ENCODE peak calls at places on chromosomes 3 and 15, in five cellular contexts. G is body of pancreas, E is transverse colon, F is upper lobe of left lung, C is cardiac muscle cell. L is an unnamed sample. For H3K4me1 and H3K9me3, the result is how much of the 10 kb centered on the place peaks cover.

GRCh38 chr15:72604794-72605193 is 49.7 kb upstream of the GOLGA6B start:
- DNase-seq in G (no peak), F (no peak), E (no peak), C (no peak), L (no peak)

GRCh38 chr15:80242132-80242769 is 9.8 kb downstream of the CTXND1 start:
- DNase-seq in C (peak), E (peak), G (no peak), F (no peak), L (peak)

GRCh38 chr3:72388117-72388516 is 460.1 kb downstream of the SHQ1 start:
- DNase-seq in C (no peak), F (no peak), G (no peak), E (no peak), L (peak)

GRCh38 chr3:32366638-32367368 is 24.9 kb upstream of the CMTM7 start:
- DNase-seq in G (no peak), E (no peak), F (no peak), C (no peak), L (no peak)

GRCh38 chr3:108477511-108478147 is 32.8 kb downstream of the MYH15 start:
- DNase-seq in E (peak), C (peak), G (peak), F (peak), L (peak)

GRCh38 chr3:114455432-114455831 is 161.6 kb downstream of the TIGIT start:
- DNase-seq in F (no peak), G (no peak), C (no peak), E (no peak), L (no peak)

GRCh38 chr3:141605883-141606282 is 119.1 kb downstream of the RASA2 start:
- DNase-seq in F (no peak), E (no peak), C (no peak), G (no peak), L (no peak)

GRCh38 chr3:113166719-113167492 is 44.5 kb upstream of the BOC start:
- DNase-seq in E (peak), C (peak), F (no peak), G (no peak), L (peak)

GRCh38 chr15:69104050-69104750 is 56.2 kb upstream of the GLCE start:
- DNase-seq in F (no peak), C (no peak), E (no peak), G (no peak), L (no peak)

GRCh38 chr15:81362790-81363189 is 11.2 kb downstream of the TMC3 start:
- DNase-seq in F (no peak), C (no peak), G (no peak), E (no peak), L (peak)

GRCh38 chr3:186640473-186640818 is 247 bp downstream of the FETUB start:
- DNase-seq in E (no peak), F (no peak), G (no peak), C (no peak), L (peak)

GRCh38 chr3:7309707-7310106 is 448.8 kb downstream of the GRM7 start:
- DNase-seq in F (no peak), C (peak), G (peak), E (peak), L (peak)

GRCh38 chr3:191066669-191067068 is 132.4 kb upstream of the OSTN start:
- DNase-seq in G (no peak), F (no peak), E (no peak), C (peak), L (no peak)

GRCh38 chr3:112303811-112304325 is 9.9 kb upstream of the SLC9C1 start:
- DNase-seq in C (peak), F (no peak), G (no peak), E (no peak), L (peak)

GRCh38 chr3:28835249-28835648 is 445.6 kb upstream of the RBMS3 start:
- DNase-seq in C (no peak), G (no peak), E (no peak), F (no peak), L (no peak)

GRCh38 chr3:73787620-73788019 is 162.9 kb upstream of the PDZRN3 start:
- DNase-seq in F (no peak), E (no peak), G (no peak), C (no peak), L (no peak)

GRCh38 chr3:49081429-49081828 is 12.4 kb downstream of the QRICH1 start:
- DNase-seq in E (no peak), C (no peak), G (no peak), F (no peak), L (no peak)

GRCh38 chr3:197487911-197488391 is 67.8 kb downstream of the BDH1 start:
- DNase-seq in F (no peak), C (peak), E (no peak), G (no peak), L (peak)

GRCh38 chr3:15983232-15983631 is 185.5 kb upstream of the ANKRD28 start:
- DNase-seq in F (no peak), G (no peak), C (peak), E (no peak), L (no peak)

GRCh38 chr15:75449585-75450306 is 1.7 kb downstream of the SIN3A start:
- DNase-seq in F (no peak), C (no peak), E (no peak), G (peak), L (no peak)

GRCh38 chr15:75452364-75452967 is 976 bp upstream of the SIN3A start:
- DNase-seq in E (peak), G (peak), C (peak), F (peak), L (peak)

GRCh38 chr15:75450307-75451201 is 936 bp downstream of the SIN3A start:
- DNase-seq in G (peak), F (peak), C (peak), E (peak), L (peak)

GRCh38 chr15:75451674-75452363 is at the start of gene SIN3A:
- DNase-seq in C (peak), E (peak), F (peak), G (peak), L (peak)

GRCh38 chr15:75451202-75451673 is 252 bp downstream of the SIN3A start:
- DNase-seq in G (no peak), E (no peak), C (no peak), F (no peak), L (no peak)
- H3K4me1 ChIP-seq in G (under half), E (under half), C (under half), F (under half), L (under half)

DNA sequence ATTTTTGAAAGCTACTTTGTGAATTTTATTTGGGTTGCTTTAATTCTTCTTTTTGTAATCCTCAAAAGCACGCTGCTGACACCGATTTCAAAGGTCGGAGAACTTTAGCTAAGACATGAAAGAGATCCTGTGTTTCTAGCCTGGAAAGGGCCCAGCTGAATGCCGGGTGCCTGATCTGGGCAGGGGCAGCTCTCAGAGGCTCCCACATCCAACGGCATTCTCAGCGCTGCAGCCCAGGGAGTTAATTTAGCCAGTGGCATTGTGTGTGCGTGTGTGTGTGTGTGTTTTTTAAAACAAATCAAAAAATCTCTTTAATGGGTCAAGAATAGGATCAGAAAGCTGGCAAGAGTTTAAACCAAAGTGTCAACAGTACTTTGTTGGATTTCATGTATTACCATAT is 6.5 kb downstream of the RBP1 start:
- DNase-seq in G (no peak), E (no peak), C (peak), F (no peak), L (no peak)
- H3K27ac ChIP-seq in G (peak), E (peak), C (peak), F (no peak), L (no peak)

GRCh38 chr15:100123611-100124010 is 218.2 kb downstream of the ADAMTS17 start:
- DNase-seq in F (no peak), G (no peak), C (no peak), E (no peak), L (no peak)

GRCh38 chr15:100121285-100121684 is 220.5 kb downstream of the ADAMTS17 start:
- DNase-seq in G (no peak), F (no peak), C (no peak), E (no peak), L (no peak)

GRCh38 chr15:100118546-100118945 is 223.2 kb downstream of the ADAMTS17 start:
- DNase-seq in G (no peak), E (no peak), C (no peak), F (no peak), L (no peak)

GRCh38 chr15:100116416-100117190 is 225.2 kb downstream of the ADAMTS17 start:
- DNase-seq in G (no peak), E (no peak), F (no peak), C (peak), L (peak)

DNA sequence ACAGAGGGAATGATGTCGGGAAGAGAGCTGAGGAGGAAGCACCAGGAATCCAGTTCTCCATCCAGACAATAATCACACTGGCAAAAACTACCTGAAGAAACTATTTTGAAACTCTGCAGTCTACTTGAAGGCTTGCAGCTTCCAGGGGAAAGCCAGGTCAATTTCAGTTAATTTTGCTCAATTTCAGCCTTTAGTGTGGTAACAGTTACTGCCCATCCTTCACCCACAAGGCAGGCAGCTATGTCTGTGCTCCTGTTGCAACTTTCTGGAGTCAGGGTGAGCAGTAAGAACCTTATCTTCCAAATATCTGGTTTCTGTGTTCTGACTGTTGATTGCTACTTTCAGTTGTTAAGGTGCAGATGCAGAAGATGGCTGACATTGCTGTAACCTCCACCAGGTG is 221.7 kb downstream of the ADAMTS17 start:
- DNase-seq in E (no peak), C (no peak), G (no peak), F (no peak), L (no peak)
- H3K9me3 ChIP-seq in E (under half), C (under half), G (under half), F (under half), L (under half)

GRCh38 chr3:194084284-194084683 is 51.7 kb upstream of the HES1 start:
- DNase-seq in F (no peak), G (no peak), E (no peak), C (no peak), L (no peak)
- H3K4me1 ChIP-seq in F (under half), G (under half), E (under half), C (under half), L (under half)

DNA sequence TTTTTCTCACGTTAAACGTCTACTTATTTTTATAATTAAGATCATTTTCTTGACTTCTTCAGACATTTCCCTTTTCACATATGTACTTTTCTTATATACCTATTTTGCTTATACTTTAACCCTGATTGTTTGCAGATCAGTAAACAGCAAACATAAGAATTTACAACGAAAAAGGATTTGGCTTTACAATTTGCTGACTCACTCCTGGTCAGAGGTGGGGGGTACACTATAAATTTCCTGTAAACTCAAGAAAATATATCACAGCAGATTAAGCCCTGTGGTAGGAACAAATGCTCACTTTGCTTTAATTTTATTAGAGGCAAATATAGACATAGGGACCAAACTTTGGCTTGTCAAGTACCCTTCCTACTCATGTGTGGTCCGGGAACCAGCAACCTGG is 185.0 kb downstream of the PLCL2 start:
- DNase-seq in G (no peak), F (no peak), E (no peak), C (no peak), L (no peak)
- H3K27ac ChIP-seq in G (no peak), F (no peak), E (no peak), C (no peak), L (peak)

GRCh38 chr3:37871858-37872257 is 10.2 kb downstream of the CTDSPL start:
- DNase-seq in C (no peak), F (no peak), E (no peak), G (no peak), L (no peak)
- H3K9me3 ChIP-seq in C (under half), F (under half), E (under half), G (under half), L (under half)

GRCh38 chr3:126528800-126529541 is 5.0 kb downstream of the CHST13 start:
- DNase-seq in E (no peak), G (peak), F (no peak), C (peak), L (no peak)
- H3K4me1 ChIP-seq in E (under half), G (under half), F (under half), C (under half), L (under half)

GRCh38 chr3:159853506-159853864 is 135.2 kb upstream of the IL12A start:
- DNase-seq in F (no peak), E (no peak), G (no peak), C (no peak), L (no peak)

GRCh38 chr3:159852821-159853505 is 135.7 kb upstream of the IL12A start:
- DNase-seq in F (peak), E (no peak), C (peak), G (peak), L (peak)

GRCh38 chr3:159855599-159856495 is 132.8 kb upstream of the IL12A start:
- DNase-seq in C (no peak), G (no peak), E (no peak), F (no peak), L (no peak)

GRCh38 chr3:159856496-159857098 is 132.0 kb upstream of the IL12A start:
- DNase-seq in F (no peak), E (no peak), G (no peak), C (no peak), L (no peak)

DNA sequence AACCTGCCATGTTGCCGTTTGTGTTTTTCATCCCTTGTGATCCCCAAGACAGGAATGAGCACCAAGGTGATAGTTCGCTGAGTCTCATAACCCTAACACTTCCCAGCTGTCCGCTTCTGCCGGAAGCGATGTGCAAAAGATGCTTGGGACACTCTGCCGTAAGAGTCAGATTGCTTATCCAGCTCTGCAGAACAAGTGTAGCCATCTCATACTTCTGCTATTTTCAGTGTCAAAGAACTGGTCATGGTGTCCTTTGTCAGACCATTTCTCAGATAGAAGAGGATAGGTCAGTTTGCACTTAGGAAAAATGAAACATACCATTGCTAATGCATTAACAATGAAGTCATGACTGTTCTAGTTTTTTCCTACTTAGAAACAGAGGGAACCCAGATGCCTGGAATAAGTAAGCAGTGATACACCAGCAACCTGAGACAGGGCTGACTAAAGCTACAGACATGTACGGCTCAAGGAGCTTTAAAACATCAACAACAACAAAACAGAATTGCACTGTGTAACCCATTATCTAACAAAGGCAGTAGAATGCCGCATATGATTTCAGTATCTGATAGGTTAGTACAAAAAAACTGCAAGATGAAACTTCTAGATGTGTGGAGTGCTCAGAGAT is 134.0 kb upstream of the IL12A start:
- DNase-seq in C (peak), G (no peak), F (no peak), E (no peak), L (no peak)
- H3K27ac ChIP-seq in C (peak), G (no peak), F (peak), E (peak), L (peak)

GRCh38 chr15:27833974-27834373 is 265.1 kb downstream of the OCA2 start:
- DNase-seq in F (no peak), E (no peak), C (no peak), G (no peak), L (no peak)
- H3K9me3 ChIP-seq in F (under half), E (under half), C (under half), G (under half), L (under half)

GRCh38 chr15:101198820-101199219 is 53.0 kb downstream of the CHSY1 start:
- DNase-seq in C (no peak), E (no peak), F (no peak), G (no peak), L (no peak)
- H3K4me1 ChIP-seq in C (under half), E (under half), F (under half), G (under half), L (under half)